ENCODE peak calls at places on chromosome 14, in six cellular contexts. H is heart left ventricle, C is mesothelial cell of epicardium, G is stomach, X is cardiac fibroblast, Z is fibroblast of the aortic adventitia. J is an unnamed sample.
A peak's percentile ranks its signal among the peaks of the same experiment; 100 is the strongest.

GRCh38 chr14:29311983-29312382 is 545.4 kb downstream of the FOXG1 start:
- DNase-seq in G (no peak), X (peak; percentile 44), C (no peak), Z (no peak), H (no peak), J (peak; percentile 32)

GRCh38 chr14:59265808-59266207 is 77.3 kb downstream of the DAAM1 start:
- DNase-seq in X (no peak), C (no peak), Z (no peak), H (no peak), G (no peak), J (no peak)

GRCh38 chr14:99378782-99379214 is 101.9 kb downstream of the SETD3 start:
- DNase-seq in X (peak; percentile 57), C (no peak), G (no peak), H (no peak), Z (peak; percentile 4), J (peak; percentile 48)

GRCh38 chr14:25226214-25226613 is 176.3 kb upstream of the STXBP6 start:
- DNase-seq in C (no peak), Z (no peak), X (no peak), G (no peak), H (no peak), J (no peak)

GRCh38 chr14:69319911-69320310 is 60.0 kb downstream of the GALNT16 start:
- DNase-seq in C (peak; percentile 32), X (no peak), G (no peak), H (no peak), Z (no peak), J (no peak)

GRCh38 chr14:48575772-48576171 is 900.4 kb upstream of the MDGA2 start:
- DNase-seq in H (no peak), G (no peak), C (no peak), Z (no peak), X (no peak), J (no peak)

GRCh38 chr14:71322660-71323250 is 415.5 kb downstream of the PCNX1 start:
- DNase-seq in H (peak; percentile 16), X (peak; percentile 81), G (no peak), Z (peak; percentile 78), C (no peak), J (peak; percentile 67)

GRCh38 chr14:69133206-69134125 is 19.5 kb downstream of the DCAF5 start:
- DNase-seq in H (no peak), G (no peak), Z (peak; percentile 88), C (no peak), X (peak; percentile 79), J (peak; percentile 85)

GRCh38 chr14:95876769-95877490 is at the start of gene TUNAR:
- DNase-seq in G (no peak), C (no peak), H (no peak), Z (no peak), X (peak; percentile 20), J (no peak)

GRCh38 chr14:63770187-63770807 is 42.4 kb upstream of the SGPP1 start:
- DNase-seq in Z (peak; percentile 77), C (no peak), G (peak; percentile 54), H (peak; percentile 25), X (peak; percentile 78), J (peak; percentile 70)

GRCh38 chr14:49962616-49963015 is 69.7 kb downstream of the ARF6 start:
- DNase-seq in X (no peak), C (no peak), Z (no peak), G (peak; percentile 55), H (no peak), J (no peak)

GRCh38 chr14:60327447-60328331 is 78.7 kb downstream of the PPM1A start:
- DNase-seq in Z (no peak), H (peak; percentile 28), C (peak; percentile 49), X (no peak), G (peak; percentile 56), J (peak; percentile 37)

GRCh38 chr14:72476657-72477499 is 417.0 kb downstream of the DPF3 start:
- DNase-seq in H (no peak), G (no peak), C (no peak), X (peak; percentile 31), Z (peak; percentile 15), J (peak; percentile 74)

GRCh38 chr14:72478397-72479025 is 415.4 kb downstream of the DPF3 start:
- DNase-seq in Z (no peak), C (no peak), X (no peak), G (no peak), H (no peak), J (no peak)

GRCh38 chr14:72471346-72471745 is 422.6 kb downstream of the DPF3 start:
- DNase-seq in G (no peak), Z (no peak), X (no peak), C (no peak), H (no peak), J (no peak)

DNA sequence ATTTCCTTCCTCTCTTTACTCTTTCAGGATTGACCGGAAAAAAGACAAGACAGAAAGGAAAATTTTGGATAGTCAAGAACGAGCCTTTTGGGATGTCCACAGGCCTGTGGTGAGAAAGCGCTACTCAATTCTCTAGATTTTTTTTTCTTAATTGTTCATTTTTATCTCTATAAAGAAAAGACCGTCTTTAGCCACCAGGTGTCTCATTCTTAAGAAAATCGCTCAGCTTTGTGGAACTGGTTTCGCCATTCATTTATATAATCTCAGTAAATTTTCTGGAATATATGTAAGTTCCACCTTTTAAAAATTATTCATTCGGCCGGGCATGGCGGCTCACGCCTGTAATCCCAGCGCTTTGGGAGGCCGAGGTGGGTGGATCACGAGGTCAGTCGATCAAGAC is 421.1 kb downstream of the DPF3 start:
- DNase-seq in G (no peak), X (peak; percentile 8), Z (no peak), H (no peak), C (no peak), J (no peak)
- TF ChIP-seq CTCF in G (no peak), X (no peak), Z (no peak), H (no peak), C (peak; percentile 47), J (no peak)

GRCh38 chr14:30533126-30533525 is 25.8 kb upstream of the G2E3 start:
- DNase-seq in C (no peak), Z (no peak), G (no peak), X (no peak), H (no peak), J (no peak)
- TF ChIP-seq CTCF in C (no peak), Z (no peak), G (no peak), X (no peak), H (no peak), J (no peak)

GRCh38 chr14:75578786-75579781 is 664 bp downstream of the FLVCR2 start:
- DNase-seq in G (no peak), C (no peak), X (peak; percentile 70), Z (no peak), H (no peak), J (peak; percentile 65)
- TF ChIP-seq CTCF in G (no peak), C (no peak), X (no peak), Z (no peak), H (peak; percentile 34), J (peak; percentile 35)

GRCh38 chr14:33897382-33897781 is 53.5 kb downstream of the EGLN3 start:
- DNase-seq in X (no peak), H (no peak), C (no peak), Z (no peak), G (no peak), J (no peak)
- TF ChIP-seq CTCF in X (no peak), H (no peak), C (no peak), Z (no peak), G (no peak), J (no peak)

GRCh38 chr14:89367449-89368120 is 49.4 kb downstream of the FOXN3 start:
- DNase-seq in Z (no peak), C (peak; percentile 20), H (no peak), G (peak; percentile 47), X (no peak), J (no peak)

GRCh38 chr14:89368490-89369477 is 48.2 kb downstream of the FOXN3 start:
- DNase-seq in X (no peak), H (no peak), C (no peak), G (peak; percentile 50), Z (no peak), J (no peak)

GRCh38 chr14:89364316-89364715 is 52.7 kb downstream of the FOXN3 start:
- DNase-seq in H (no peak), C (no peak), X (no peak), Z (no peak), G (no peak), J (no peak)

GRCh38 chr14:89366580-89367448 is 50.2 kb downstream of the FOXN3 start:
- DNase-seq in C (peak; percentile 3), X (no peak), H (no peak), G (no peak), Z (peak; percentile 19), J (no peak)

DNA sequence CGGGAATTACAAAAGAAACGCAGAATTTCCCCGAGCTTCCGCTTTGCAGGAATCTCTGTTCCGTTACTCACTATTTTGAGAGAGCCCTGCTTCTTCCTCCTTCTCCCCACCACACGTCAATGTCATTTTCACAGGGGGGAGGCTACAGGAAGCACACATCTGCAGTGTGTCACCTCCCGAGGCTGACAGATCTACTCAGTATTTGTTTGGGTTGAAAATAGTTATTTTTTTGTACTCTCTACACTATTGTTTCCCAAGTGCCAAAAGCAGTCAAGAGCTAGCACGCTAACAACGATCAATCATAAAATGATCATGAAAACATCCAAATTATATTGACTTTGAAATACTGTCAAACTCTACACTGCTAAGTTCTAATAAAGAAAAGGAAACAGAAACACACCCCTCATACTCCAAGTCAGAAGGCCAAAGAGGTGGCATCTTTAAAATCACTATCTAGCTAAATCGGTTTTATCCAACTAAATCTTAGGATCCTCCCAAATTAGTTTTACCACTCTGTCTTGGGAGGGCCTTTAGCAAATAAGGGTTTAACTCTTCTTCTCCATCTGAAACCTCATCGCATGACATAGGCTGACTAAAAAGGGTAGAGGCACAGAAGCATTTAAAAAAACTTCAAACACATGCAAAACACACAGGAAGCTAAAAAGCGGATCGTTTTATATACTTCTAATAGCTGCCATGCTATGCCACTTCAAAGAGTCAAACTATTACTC is 51.8 kb downstream of the FOXN3 start:
- DNase-seq in H (peak; percentile 49), G (peak; percentile 31), X (peak; percentile 57), Z (no peak), C (no peak), J (peak; percentile 37)
- TF ChIP-seq CTCF in H (no peak), G (no peak), X (no peak), Z (no peak), C (no peak), J (no peak)

GRCh38 chr14:34110531-34110930 is 159.7 kb upstream of the EGLN3 start:
- DNase-seq in C (no peak), X (no peak), G (no peak), H (no peak), Z (no peak), J (no peak)

GRCh38 chr14:34113051-34113511 is 162.2 kb upstream of the EGLN3 start:
- DNase-seq in X (peak; percentile 5), H (no peak), Z (peak; percentile 6), G (no peak), C (peak; percentile 43), J (peak; percentile 86)

GRCh38 chr14:34113991-34114390 is 163.1 kb upstream of the EGLN3 start:
- DNase-seq in C (no peak), Z (no peak), X (no peak), G (no peak), H (no peak), J (no peak)

GRCh38 chr14:34111505-34111904 is 160.6 kb upstream of the EGLN3 start:
- DNase-seq in C (no peak), Z (no peak), X (no peak), H (no peak), G (no peak), J (no peak)

DNA sequence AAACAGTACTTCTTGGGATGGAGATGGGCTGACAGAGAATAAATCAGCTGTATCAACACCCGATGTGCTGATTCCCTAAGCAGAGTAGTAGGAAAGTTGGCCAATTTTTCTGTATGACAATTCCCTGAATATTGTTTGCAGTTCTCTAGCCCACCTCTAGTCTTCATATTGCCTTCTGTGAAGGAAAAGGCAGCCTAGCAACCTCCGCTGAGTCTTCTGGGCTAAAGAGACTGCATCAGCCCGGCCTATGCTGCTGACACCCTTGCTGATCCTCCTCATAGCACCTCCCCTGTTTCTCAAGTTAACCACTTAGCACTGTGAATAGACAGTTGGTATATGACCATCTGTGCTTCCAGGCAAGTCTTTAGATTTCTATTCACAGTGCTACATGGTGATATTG is 161.1 kb upstream of the EGLN3 start:
- DNase-seq in Z (no peak), X (no peak), H (no peak), C (no peak), G (no peak), J (peak; percentile 9)
- TF ChIP-seq CTCF in Z (no peak), X (no peak), H (no peak), C (no peak), G (no peak), J (peak; percentile 13)